ENCODE peak calls at places on chromosomes 11 and 22, in four cellular contexts. W, Z, O and H are unnamed samples. For H3K9me2, the result is how much of the 10 kb centered on the place peaks cover.

GRCh38 chr11:46353706-46354105 is 6.4 kb downstream of the DGKZ start:
- DNase-seq in W (no peak), Z (no peak), O (no peak), H (no peak)

GRCh38 chr11:2209900-2210321 is 38.3 kb upstream of the TH start:
- DNase-seq in W (no peak), Z (no peak), O (no peak), H (no peak)

GRCh38 chr11:94791216-94791889 is 23.2 kb downstream of the AMOTL1 start:
- DNase-seq in W (no peak), Z (no peak), O (no peak), H (no peak)

GRCh38 chr11:17734986-17735822 is 623 bp downstream of the KCNC1 start:
- DNase-seq in W (peak), Z (peak), O (peak), H (peak)

GRCh38 chr22:49975543-49976389 is 15.2 kb downstream of the PIM3 start:
- DNase-seq in W (no peak), Z (no peak), O (no peak), H (peak)

GRCh38 chr11:3052109-3052479 is 5.1 kb downstream of the CARS1 start:
- DNase-seq in W (peak), Z (no peak), O (no peak), H (no peak)

GRCh38 chr22:20080445-20080775 is 369 bp downstream of the DGCR8 start:
- DNase-seq in W (peak), Z (peak), O (peak), H (peak)

GRCh38 chr22:39132281-39132680 is 20.2 kb downstream of the CBX7 start:
- DNase-seq in W (no peak), Z (no peak), O (no peak), H (no peak)

GRCh38 chr11:19670030-19670761 is 42.4 kb upstream of the NAV2 start:
- DNase-seq in W (no peak), Z (no peak), O (no peak), H (peak)

GRCh38 chr22:50304528-50305392 is 2.7 kb downstream of the PLXNB2 start:
- DNase-seq in W (no peak), Z (peak), O (no peak), H (no peak)

GRCh38 chr11:32334822-32335221 is 100.5 kb downstream of the WT1 start:
- DNase-seq in W (peak), Z (peak), O (no peak), H (peak)

GRCh38 chr22:25650834-25651233 is 86.4 kb downstream of the GRK3 start:
- DNase-seq in W (peak), Z (no peak), O (no peak), H (no peak)

GRCh38 chr11:2462986-2463765 is 18.4 kb downstream of the KCNQ1 start:
- DNase-seq in W (no peak), Z (peak), O (no peak), H (no peak)

GRCh38 chr11:1827095-1827797 is 7.5 kb upstream of the SYT8 start:
- DNase-seq in W (peak), Z (peak), O (no peak), H (no peak)

GRCh38 chr11:74681686-74682651 is 49.3 kb downstream of the CHRDL2 start:
- DNase-seq in W (no peak), Z (peak), O (no peak), H (no peak)

GRCh38 chr22:20153945-20154344 is 3.1 kb upstream of the CCDC188 start:
- DNase-seq in W (no peak), Z (no peak), O (no peak), H (peak)

GRCh38 chr11:78022397-78023396 is at the start of gene KCTD14:
- DNase-seq in W (no peak), Z (no peak), O (no peak), H (peak)

GRCh38 chr22:35592418-35592967 is 24.6 kb downstream of the MB start:
- DNase-seq in W (no peak), Z (no peak), O (no peak), H (no peak)

GRCh38 chr11:57410287-57410686 is 16.6 kb downstream of the SLC43A3 start:
- DNase-seq in W (no peak), Z (peak), O (no peak), H (no peak)

GRCh38 chr11:28581286-28582242 is 473.4 kb downstream of the METTL15 start:
- DNase-seq in W (no peak), Z (peak), O (no peak), H (peak)

GRCh38 chr11:12162652-12163051 is 52.3 kb downstream of the MICAL2 start:
- DNase-seq in W (no peak), Z (no peak), O (no peak), H (no peak)

GRCh38 chr11:127931811-127932210 is 655.5 kb downstream of the ETS1 start:
- DNase-seq in W (no peak), Z (no peak), O (no peak), H (no peak)

GRCh38 chr11:112719736-112720525 is 241.3 kb upstream of the NCAM1 start:
- DNase-seq in W (no peak), Z (no peak), O (no peak), H (no peak)

GRCh38 chr22:47307326-47307725 is 544.9 kb downstream of the TBC1D22A start:
- DNase-seq in W (no peak), Z (peak), O (no peak), H (no peak)
- H3K9me2 ChIP-seq in W (under half), Z (under half), O (under half), H (under half)

GRCh38 chr11:130322126-130322525 is 7.4 kb upstream of the ZBTB44 start:
- DNase-seq in W (no peak), Z (no peak), O (no peak), H (no peak)
- H3K9me2 ChIP-seq in W (under half), Z (under half), O (under half), H (under half)

DNA sequence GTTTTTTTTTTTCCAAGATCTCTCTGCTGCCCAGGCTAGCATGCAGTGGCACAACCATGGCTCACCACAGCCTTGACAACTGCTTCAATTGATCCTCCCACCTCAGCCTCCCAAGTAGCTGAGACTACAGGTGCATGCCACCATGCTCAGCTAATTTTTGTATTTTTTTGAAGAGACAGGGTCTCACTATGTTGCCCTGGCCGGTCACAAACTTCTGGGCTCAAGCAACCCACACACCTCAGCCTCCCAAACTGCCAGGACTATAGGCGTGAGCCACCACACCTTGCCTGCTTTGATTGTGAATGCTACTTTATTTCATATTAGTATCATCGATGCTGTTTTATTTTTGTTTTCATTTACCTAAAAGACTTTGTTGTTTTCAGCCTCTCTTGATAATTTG is 81.5 kb upstream of the GNAZ start:
- DNase-seq in W (no peak), Z (no peak), O (peak), H (no peak)
- H3K9me2 ChIP-seq in W (under half), Z (under half), O (under half), H (under half)

GRCh38 chr11:93738647-93739081 is 2.6 kb downstream of the TAF1D start:
- DNase-seq in W (peak), Z (peak), O (no peak), H (no peak)

GRCh38 chr11:93735627-93736026 is 5.7 kb downstream of the TAF1D start:
- DNase-seq in W (peak), Z (no peak), O (no peak), H (no peak)

GRCh38 chr11:93737904-93738612 is 3.2 kb downstream of the TAF1D start:
- DNase-seq in W (peak), Z (peak), O (peak), H (no peak)

GRCh38 chr11:93734427-93735222 is 6.7 kb downstream of the TAF1D start:
- DNase-seq in W (peak), Z (no peak), O (no peak), H (no peak)

GRCh38 chr11:93736129-93736528 is 5.2 kb downstream of the TAF1D start:
- DNase-seq in W (no peak), Z (no peak), O (no peak), H (no peak)
- H3K9me2 ChIP-seq in W (under half), Z (under half), O (under half), H (under half)

DNA sequence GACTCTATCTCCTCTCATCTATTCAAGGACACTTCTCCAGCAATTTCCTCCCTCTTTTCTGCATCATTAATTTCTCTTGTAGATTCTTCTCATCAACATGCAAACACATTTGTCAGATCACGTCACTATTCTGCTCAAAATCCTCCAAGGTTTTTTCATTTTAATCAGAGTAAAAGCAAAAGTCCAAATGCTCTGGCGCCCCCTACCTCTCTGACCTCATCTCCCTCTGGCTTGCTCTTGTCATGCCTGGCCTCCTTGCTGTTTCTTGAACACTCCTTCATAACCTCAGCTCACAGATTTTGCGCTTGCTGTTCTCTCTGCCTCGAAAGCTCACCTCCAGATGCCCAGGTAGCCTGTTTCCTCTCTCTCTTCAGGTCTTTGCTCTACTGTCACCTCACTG is 22.4 kb downstream of the RTCB start:
- DNase-seq in W (peak), Z (no peak), O (no peak), H (peak)
- H3K9me2 ChIP-seq in W (under half), Z (under half), O (under half), H (under half)

DNA sequence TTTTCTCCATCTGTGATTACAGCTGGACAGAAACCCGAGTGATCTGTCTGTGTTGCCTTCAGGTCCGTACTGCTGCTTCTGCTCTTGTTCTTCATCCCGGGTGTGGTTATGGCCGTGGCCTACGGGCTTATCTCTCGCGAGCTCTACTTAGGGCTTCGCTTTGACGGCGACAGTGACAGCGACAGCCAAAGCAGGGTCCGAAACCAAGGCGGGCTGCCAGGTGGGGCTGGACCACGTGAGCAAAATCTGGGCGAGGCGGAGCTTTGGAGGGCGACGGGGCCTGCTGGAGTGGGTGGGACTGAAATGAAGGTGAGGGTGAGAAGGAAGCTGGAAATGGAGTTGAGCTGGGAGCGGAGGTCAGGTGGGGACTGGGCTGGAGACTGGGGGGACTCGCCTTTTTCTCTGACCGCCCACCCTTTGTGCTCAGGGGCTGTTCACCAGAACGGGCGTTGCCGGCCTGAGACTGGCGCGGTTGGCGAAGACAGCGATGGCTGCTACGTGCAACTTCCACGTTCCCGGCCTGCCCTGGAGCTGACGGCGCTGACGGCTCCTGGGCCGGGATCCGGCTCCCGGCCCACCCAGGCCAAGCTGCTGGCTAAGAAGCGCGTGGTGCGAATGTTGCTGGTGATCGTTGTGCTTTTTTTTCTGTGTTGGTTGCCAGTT is 11.1 kb downstream of the CCKBR start:
- DNase-seq in W (no peak), Z (no peak), O (no peak), H (peak)
- H3K9me2 ChIP-seq in W (under half), Z (under half), O (under half), H (under half)

GRCh38 chr11:61512435-61512834 is 3.9 kb downstream of the LRRC10B start:
- DNase-seq in W (no peak), Z (no peak), O (no peak), H (no peak)
- H3K9me2 ChIP-seq in W (under half), Z (under half), O (under half), H (under half)

DNA sequence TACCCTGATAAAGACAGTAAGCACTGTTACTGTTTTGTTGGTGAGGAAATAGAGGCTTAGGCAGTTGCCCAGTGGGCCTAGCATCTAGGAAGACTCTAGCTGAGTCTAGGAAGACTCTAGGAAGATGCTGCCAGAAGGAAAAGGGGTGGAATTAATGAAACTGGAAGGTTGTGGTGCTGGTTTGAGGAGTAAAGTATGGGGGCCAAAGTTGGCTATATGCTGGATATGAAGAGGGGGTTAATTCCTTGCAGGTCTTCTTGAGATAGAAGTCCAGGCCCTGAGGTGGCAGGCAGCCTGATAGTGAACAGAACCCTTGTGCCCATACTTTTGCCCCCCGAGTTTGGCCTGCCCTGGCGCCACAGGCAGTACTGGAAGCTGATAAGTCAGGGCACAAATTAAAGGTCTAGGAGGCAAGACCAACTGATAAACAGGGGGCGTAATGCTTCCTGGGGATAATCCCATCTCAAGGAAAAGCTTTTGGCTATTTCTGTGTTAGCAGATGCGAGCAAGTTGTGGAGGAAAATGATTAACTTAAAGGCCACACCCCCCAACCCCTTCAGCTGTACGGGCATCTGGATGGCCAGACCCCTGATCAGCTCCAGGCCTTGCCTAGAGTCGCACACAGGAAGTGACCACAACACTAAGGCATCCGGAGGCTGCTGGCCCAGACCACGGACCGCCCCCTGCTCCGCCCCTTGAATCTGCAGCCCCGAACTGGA is 3.1 kb downstream of the ILK start:
- DNase-seq in W (no peak), Z (peak), O (peak), H (peak)
- H3K9me2 ChIP-seq in W (under half), Z (under half), O (under half), H (under half)

DNA sequence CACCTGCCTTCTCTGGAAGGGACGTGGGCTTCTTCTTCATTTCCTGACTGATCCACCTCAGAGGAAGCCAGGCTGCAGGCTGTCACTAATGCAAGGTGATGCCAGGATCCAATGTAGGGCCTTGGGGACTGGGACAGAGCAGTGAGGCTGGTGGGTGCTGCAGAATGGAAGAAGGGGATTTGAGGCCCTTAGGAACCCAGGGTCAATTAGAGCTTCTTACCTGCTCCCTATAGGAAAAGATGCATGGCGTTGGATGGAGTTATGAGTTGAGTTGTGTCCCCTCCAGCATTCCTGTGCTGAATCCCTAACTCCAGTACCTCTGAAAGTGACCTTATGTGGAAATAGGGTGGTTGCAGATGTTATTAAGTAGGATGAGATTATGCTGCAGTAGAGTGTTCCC is 190.4 kb downstream of the MIAT start:
- DNase-seq in W (no peak), Z (no peak), O (no peak), H (no peak)
- H3K9me2 ChIP-seq in W (under half), Z (under half), O (under half), H (under half)